ENCODE peak calls at places on chromosomes 7 and 10, in ten cellular contexts. F, A, K, Y, V, Q, M, W, I and S are unnamed samples.
A peak's percentile ranks its signal among the peaks of the same experiment; 100 is the strongest.

GRCh38 chr10:3512263-3512662 is 272.7 kb downstream of the KLF6 start:
- DNase-seq in F (no peak), A (no peak), K (no peak), Y (no peak), V (no peak), Q (no peak), M (no peak), W (peak; percentile 4), I (no peak), S (no peak)

GRCh38 chr10:123935680-123936079 is 44.1 kb upstream of the CPXM2 start:
- DNase-seq in F (no peak), A (no peak), K (no peak), Y (no peak), V (no peak), Q (no peak), M (no peak), W (no peak), I (no peak), S (no peak)

GRCh38 chr10:63698815-63699205 is 177.6 kb downstream of the REEP3 start:
- DNase-seq in F (no peak), A (peak; percentile 70), K (no peak), Y (no peak), V (no peak), Q (no peak), M (no peak), W (peak; percentile 33), I (no peak), S (peak; percentile 73)

GRCh38 chr10:102982281-102982680 is 64.2 kb downstream of the CNNM2 start:
- DNase-seq in F (no peak), A (no peak), K (no peak), Y (no peak), V (no peak), Q (no peak), M (no peak), W (no peak), I (no peak), S (no peak)

GRCh38 chr10:119383174-119383856 is 159.2 kb downstream of the RGS10 start:
- DNase-seq in F (no peak), A (no peak), K (peak; percentile 0), Y (no peak), V (no peak), Q (no peak), M (no peak), W (no peak), I (no peak), S (peak; percentile 30)

GRCh38 chr7:124051978-124052377 is 19.1 kb upstream of the TMEM229A start:
- DNase-seq in F (no peak), A (no peak), K (no peak), Y (no peak), V (no peak), Q (no peak), M (no peak), W (no peak), I (no peak), S (no peak)

GRCh38 chr7:127755965-127756364 is 104.0 kb downstream of the SND1 start:
- DNase-seq in F (no peak), A (no peak), K (no peak), Y (no peak), V (no peak), Q (no peak), M (no peak), W (no peak), I (no peak), S (no peak)

GRCh38 chr10:91672021-91672608 is 39.2 kb upstream of the PPP1R3C start:
- DNase-seq in F (no peak), A (peak; percentile 64), K (no peak), Y (no peak), V (no peak), Q (no peak), M (no peak), W (peak; percentile 75), I (peak; percentile 54), S (peak; percentile 63)

GRCh38 chr7:67484244-67484751 is 487.7 kb downstream of the TYW1 start:
- DNase-seq in F (peak; percentile 57), A (peak; percentile 76), K (no peak), Y (peak; percentile 31), V (peak; percentile 27), Q (no peak), M (no peak), W (peak; percentile 75), I (peak; percentile 16), S (peak; percentile 65)
- H3K4me3 ChIP-seq in F (no peak overlapping the region), A (peak overlapping the region; percentile 5), K (no peak overlapping the region), Y (peak overlapping the region; percentile 44), V (no peak overlapping the region), Q (no peak overlapping the region), M (no peak overlapping the region), W (no peak overlapping the region), I (no peak overlapping the region), S (peak overlapping the region; percentile 41)

GRCh38 chr10:50551894-50552293 is 71.9 kb downstream of the SGMS1 start:
- DNase-seq in F (no peak), A (no peak), K (no peak), Y (no peak), V (no peak), Q (no peak), M (no peak), W (peak; percentile 43), I (no peak), S (no peak)

GRCh38 chr10:50552308-50552707 is 71.4 kb downstream of the SGMS1 start:
- DNase-seq in F (no peak), A (peak; percentile 96), K (no peak), Y (no peak), V (no peak), Q (no peak), M (no peak), W (peak; percentile 65), I (no peak), S (peak; percentile 98)

GRCh38 chr10:50554381-50554994 is 69.3 kb downstream of the SGMS1 start:
- DNase-seq in F (no peak), A (no peak), K (no peak), Y (no peak), V (no peak), Q (no peak), M (no peak), W (no peak), I (no peak), S (no peak)

GRCh38 chr10:50554995-50555568 is 68.7 kb downstream of the SGMS1 start:
- DNase-seq in F (no peak), A (peak; percentile 80), K (no peak), Y (no peak), V (no peak), Q (no peak), M (no peak), W (peak; percentile 64), I (no peak), S (peak; percentile 80)

DNA sequence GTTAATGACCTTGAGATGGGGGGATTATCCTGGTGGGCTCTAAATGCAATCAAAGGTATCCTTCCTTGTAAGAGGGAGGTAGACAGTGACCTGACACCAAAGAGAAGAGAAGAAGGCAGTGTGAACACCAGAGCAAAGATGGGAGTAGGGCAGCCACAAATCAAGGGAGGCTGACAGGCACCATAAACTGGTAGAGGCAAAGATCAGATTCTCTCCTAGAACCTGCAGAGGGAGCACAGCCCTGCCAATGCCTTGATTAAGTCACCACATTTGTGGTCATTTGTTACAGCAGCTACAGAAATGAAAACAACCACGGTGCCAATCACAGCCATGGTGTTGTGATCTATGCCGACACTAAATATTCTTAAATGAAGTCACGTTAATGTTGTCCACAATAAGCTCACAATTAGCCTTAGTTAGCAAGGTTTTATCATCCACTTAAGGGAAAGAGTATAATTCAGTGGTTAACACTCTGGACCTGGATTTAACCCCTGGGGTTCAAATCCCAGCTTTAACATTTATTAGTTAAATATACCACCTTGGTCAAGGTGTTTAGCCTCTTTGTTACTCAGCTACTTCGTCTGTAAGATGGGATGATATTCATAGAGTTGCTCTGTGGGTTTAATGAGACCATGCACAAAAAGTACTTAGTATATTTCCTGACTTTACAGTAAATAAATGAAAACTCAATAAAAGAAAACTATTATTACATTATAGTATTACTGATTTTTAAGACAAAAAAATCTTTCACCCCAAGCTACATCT is 70.8 kb downstream of the SGMS1 start:
- DNase-seq in F (no peak), A (peak; percentile 71), K (no peak), Y (no peak), V (no peak), Q (no peak), M (peak; percentile 46), W (peak; percentile 53), I (no peak), S (peak; percentile 51)
- H3K4me3 ChIP-seq in F (no peak overlapping the region), A (no peak overlapping the region), K (no peak overlapping the region), Y (no peak overlapping the region), V (no peak overlapping the region), Q (no peak overlapping the region), M (no peak overlapping the region), W (no peak overlapping the region), I (no peak overlapping the region), S (no peak overlapping the region)

GRCh38 chr10:116329153-116329552 is 4.9 kb downstream of the CCDC172 start:
- DNase-seq in F (no peak), A (no peak), K (no peak), Y (no peak), V (no peak), Q (no peak), M (no peak), W (no peak), I (no peak), S (no peak)

GRCh38 chr10:116325987-116326386 is 1.7 kb downstream of the CCDC172 start:
- DNase-seq in F (no peak), A (no peak), K (no peak), Y (no peak), V (no peak), Q (no peak), M (no peak), W (no peak), I (no peak), S (no peak)

GRCh38 chr10:116324951-116325635 is 845 bp downstream of the CCDC172 start:
- DNase-seq in F (no peak), A (no peak), K (no peak), Y (no peak), V (no peak), Q (no peak), M (no peak), W (no peak), I (no peak), S (no peak)

DNA sequence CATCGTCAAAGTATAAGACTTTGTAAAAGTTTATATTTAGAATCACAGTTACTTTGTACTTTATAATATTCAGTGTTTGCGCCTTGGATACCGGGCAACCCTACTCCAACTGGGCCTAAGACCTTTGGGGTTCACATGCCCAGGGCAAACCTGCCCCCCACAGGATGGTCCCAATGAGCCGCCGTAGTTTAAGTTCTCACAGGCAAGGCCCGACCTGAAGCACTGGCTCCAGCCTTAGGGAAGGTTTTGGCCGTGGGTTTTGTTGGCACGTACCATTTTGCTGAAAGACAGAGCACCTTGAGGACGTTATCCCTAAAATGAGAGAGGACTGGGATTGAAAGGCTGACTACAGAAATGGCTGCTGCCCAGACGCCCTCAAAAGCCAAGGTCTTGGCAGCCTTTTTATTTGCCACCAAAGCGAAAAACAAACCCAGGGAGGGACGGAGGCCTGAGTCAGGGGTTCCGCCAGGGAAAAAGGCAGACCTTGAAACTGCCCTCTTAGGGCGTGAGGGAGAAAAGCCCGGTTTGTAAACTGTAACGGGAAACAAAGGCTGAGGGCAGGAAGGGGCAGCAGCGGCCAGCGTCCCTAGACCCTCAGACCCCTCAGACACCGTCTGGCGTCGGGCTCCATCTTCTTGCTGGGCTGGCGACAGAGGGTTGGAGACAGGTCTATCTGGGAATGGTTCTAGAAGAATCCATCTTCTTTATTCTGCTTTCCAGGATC is at the start of gene CCDC172:
- DNase-seq in F (no peak), A (no peak), K (no peak), Y (no peak), V (no peak), Q (no peak), M (no peak), W (no peak), I (no peak), S (no peak)
- H3K4me3 ChIP-seq in F (no peak within 1 kb of the TSS), A (no peak within 1 kb of the TSS), K (no peak within 1 kb of the TSS), Y (no peak within 1 kb of the TSS), V (no peak within 1 kb of the TSS), Q (no peak within 1 kb of the TSS), M (no peak within 1 kb of the TSS), W (no peak within 1 kb of the TSS), I (no peak within 1 kb of the TSS), S (no peak within 1 kb of the TSS)

GRCh38 chr7:116327135-116327534 is 116.8 kb downstream of the TES start:
- DNase-seq in F (no peak), A (no peak), K (no peak), Y (no peak), V (no peak), Q (no peak), M (no peak), W (no peak), I (no peak), S (no peak)

GRCh38 chr7:116327751-116328150 is 117.4 kb downstream of the TES start:
- DNase-seq in F (no peak), A (peak; percentile 85), K (no peak), Y (no peak), V (no peak), Q (no peak), M (no peak), W (peak; percentile 70), I (no peak), S (peak; percentile 83)

GRCh38 chr7:116328161-116328560 is 117.8 kb downstream of the TES start:
- DNase-seq in F (no peak), A (peak; percentile 41), K (no peak), Y (no peak), V (no peak), Q (no peak), M (no peak), W (peak; percentile 36), I (no peak), S (peak; percentile 56)

GRCh38 chr7:116330961-116331360 is 120.6 kb downstream of the TES start:
- DNase-seq in F (no peak), A (peak; percentile 59), K (no peak), Y (no peak), V (no peak), Q (no peak), M (no peak), W (peak; percentile 46), I (no peak), S (peak; percentile 96)

DNA sequence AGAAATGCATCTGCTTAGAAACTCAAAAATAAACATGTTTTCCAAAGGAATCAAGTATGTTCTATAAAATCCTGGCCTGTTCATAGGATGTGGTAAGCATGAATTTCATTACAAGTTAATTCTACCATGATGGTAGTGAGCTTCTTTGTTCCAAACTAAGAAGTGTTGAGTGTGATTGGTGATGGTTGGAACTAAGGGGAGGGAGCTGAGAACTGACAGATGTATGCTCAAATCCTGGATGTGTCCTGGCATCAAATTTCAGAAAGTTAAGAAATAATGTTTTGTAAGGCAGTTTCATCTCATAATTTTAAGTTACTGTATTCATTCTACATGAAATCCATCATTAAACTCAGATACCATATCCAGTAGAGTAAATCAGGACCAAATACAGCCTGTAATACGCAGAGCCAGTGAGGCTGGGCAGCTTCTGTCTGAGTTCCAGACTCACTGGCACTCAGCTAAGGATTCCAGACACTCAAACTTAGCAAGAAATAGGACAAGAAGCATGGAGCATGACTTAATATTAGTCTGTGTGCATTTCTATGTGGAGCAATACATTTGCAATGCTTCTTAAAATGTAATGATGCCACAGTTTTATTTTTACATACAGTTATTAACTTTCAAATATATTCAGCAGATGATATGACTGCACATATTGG is 119.6 kb downstream of the TES start:
- DNase-seq in F (no peak), A (no peak), K (no peak), Y (no peak), V (no peak), Q (no peak), M (no peak), W (no peak), I (no peak), S (peak; percentile 45)
- H3K4me3 ChIP-seq in F (no peak overlapping the region), A (no peak overlapping the region), K (no peak overlapping the region), Y (no peak overlapping the region), V (no peak overlapping the region), Q (no peak overlapping the region), M (no peak overlapping the region), W (no peak overlapping the region), I (no peak overlapping the region), S (no peak overlapping the region)